ENCODE peak calls at places on chromosome 11, in five cellular contexts. One of them, this sample, is unnamed.

GRCh38 chr11:65895482-65895981 is 4.7 kb downstream of the FOSL1 start:
- DNase-seq in WTC11: no peak
- DNase-seq in psoas muscle: no peak
- DNase-seq in dorsolateral prefrontal cortex: no peak
- DNase-seq in coronary artery: no peak
- DNase-seq in this sample: no peak

GRCh38 chr11:68998390-68998911 is 14.6 kb downstream of the MRGPRF start:
- DNase-seq in dorsolateral prefrontal cortex: peak
- DNase-seq in psoas muscle: peak
- DNase-seq in WTC11: peak
- DNase-seq in coronary artery: peak
- DNase-seq in this sample: no peak

GRCh38 chr11:43177938-43178337 is 133.9 kb upstream of the API5 start:
- DNase-seq in dorsolateral prefrontal cortex: no peak
- DNase-seq in coronary artery: no peak
- DNase-seq in psoas muscle: no peak
- DNase-seq in WTC11: no peak
- DNase-seq in this sample: no peak

GRCh38 chr11:122853971-122854446 is 15.7 kb downstream of the CRTAM start:
- DNase-seq in WTC11: peak
- DNase-seq in dorsolateral prefrontal cortex: no peak
- DNase-seq in coronary artery: no peak
- DNase-seq in psoas muscle: no peak
- DNase-seq in this sample: peak

GRCh38 chr11:131690776-131691557 is 320.6 kb downstream of the NTM start:
- DNase-seq in dorsolateral prefrontal cortex: no peak
- DNase-seq in WTC11: no peak
- DNase-seq in psoas muscle: peak
- DNase-seq in coronary artery: no peak
- DNase-seq in this sample: no peak

GRCh38 chr11:12291767-12292166 is 85.6 kb upstream of the PARVA start:
- DNase-seq in psoas muscle: no peak
- DNase-seq in coronary artery: no peak
- DNase-seq in dorsolateral prefrontal cortex: no peak
- DNase-seq in WTC11: no peak
- DNase-seq in this sample: no peak

GRCh38 chr11:132028380-132029240 is 658.2 kb downstream of the NTM start:
- DNase-seq in WTC11: no peak
- DNase-seq in coronary artery: no peak
- DNase-seq in dorsolateral prefrontal cortex: no peak
- DNase-seq in psoas muscle: no peak
- DNase-seq in this sample: peak

GRCh38 chr11:16114451-16114850 is 241.9 kb downstream of the SOX6 start:
- DNase-seq in dorsolateral prefrontal cortex: no peak
- DNase-seq in WTC11: no peak
- DNase-seq in psoas muscle: no peak
- DNase-seq in coronary artery: no peak
- DNase-seq in this sample: no peak

GRCh38 chr11:14248577-14248976 is 110.4 kb downstream of the RRAS2 start:
- DNase-seq in psoas muscle: no peak
- DNase-seq in coronary artery: no peak
- DNase-seq in dorsolateral prefrontal cortex: no peak
- DNase-seq in WTC11: peak
- DNase-seq in this sample: peak

DNA sequence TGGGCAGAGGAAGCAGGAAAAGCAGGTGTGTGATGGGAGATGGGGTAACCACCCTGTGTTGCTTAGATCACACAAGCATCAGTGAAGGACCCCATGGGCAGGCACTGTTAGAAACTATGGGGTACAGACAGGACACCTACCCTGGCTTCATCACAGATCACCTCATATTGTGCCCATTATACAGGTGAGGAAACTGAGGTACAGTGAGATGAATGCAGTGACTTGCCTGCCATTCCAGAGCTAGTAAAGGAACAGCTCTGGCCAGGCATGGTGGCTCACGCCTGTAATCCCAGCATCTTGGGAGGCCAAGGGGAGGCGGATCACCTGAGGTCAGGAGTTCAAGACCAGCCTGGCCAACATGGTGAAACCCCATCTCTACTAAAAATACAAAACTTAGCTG is 5.9 kb upstream of the MARK2 start:
- DNase-seq in dorsolateral prefrontal cortex: no peak
- DNase-seq in WTC11: no peak
- DNase-seq in psoas muscle: no peak
- DNase-seq in coronary artery: no peak
- DNase-seq in this sample: no peak
- TF ChIP-seq CTCF in dorsolateral prefrontal cortex: no peak
- TF ChIP-seq CTCF in WTC11: no peak
- TF ChIP-seq CTCF in psoas muscle: no peak
- TF ChIP-seq CTCF in coronary artery: no peak
- TF ChIP-seq CTCF in this sample: no peak

DNA sequence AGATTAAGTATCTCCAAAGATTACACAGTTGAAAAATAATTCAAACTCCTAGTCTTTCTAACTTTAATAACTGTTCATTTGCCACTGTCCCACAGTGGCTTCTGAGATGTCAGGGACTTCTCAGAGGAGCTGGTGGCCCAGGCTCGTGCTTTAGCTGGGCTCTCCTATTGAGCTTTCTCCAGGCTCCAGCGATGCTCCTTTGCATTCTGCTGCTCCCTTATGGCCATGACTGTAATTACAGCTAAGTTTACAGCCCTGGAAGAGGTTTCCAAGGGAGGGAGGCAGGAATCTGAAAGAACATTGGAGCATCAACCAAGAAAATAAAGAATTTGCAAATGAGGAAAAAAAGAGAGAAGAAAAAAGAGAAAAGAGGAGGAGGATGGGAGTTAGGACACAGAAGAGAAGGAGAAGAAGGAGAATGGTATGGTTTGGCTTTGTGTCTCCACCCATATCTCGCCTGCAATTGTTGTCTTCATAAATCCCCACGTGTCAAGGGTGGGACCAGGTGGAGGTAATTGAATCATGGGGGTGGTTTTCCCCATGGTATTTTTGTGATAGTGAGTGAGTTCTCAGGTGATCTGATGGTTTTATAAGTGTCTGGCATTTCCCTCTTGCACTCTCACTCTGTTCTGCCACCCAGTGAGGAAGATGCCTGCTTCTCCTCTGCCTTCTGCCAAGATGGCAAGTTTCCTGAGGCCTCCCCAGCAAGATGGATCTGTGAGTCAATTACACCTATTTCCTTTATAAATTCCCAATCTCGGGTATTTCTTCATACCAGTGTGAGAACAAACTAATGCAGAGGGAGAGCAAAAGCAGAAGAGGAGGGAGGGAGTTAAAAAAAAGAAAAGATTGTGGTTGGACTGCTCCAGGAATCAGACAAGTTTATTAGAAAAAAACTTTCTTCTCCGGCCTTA is 857.0 kb downstream of the KCNA4 start:
- DNase-seq in WTC11: peak
- DNase-seq in dorsolateral prefrontal cortex: peak
- DNase-seq in psoas muscle: no peak
- DNase-seq in coronary artery: no peak
- DNase-seq in this sample: peak
- TF ChIP-seq CTCF in WTC11: peak
- TF ChIP-seq CTCF in dorsolateral prefrontal cortex: peak
- TF ChIP-seq CTCF in psoas muscle: no peak
- TF ChIP-seq CTCF in coronary artery: peak
- TF ChIP-seq CTCF in this sample: peak

GRCh38 chr11:64801591-64802369 is 1.2 kb downstream of the MAP4K2 start:
- DNase-seq in WTC11: no peak
- DNase-seq in dorsolateral prefrontal cortex: no peak
- DNase-seq in psoas muscle: no peak
- DNase-seq in coronary artery: no peak
- DNase-seq in this sample: no peak

GRCh38 chr11:64802370-64803162 is 448 bp downstream of the MAP4K2 start:
- DNase-seq in dorsolateral prefrontal cortex: no peak
- DNase-seq in WTC11: peak
- DNase-seq in psoas muscle: no peak
- DNase-seq in coronary artery: no peak
- DNase-seq in this sample: no peak

GRCh38 chr11:64803846-64804345 is 882 bp upstream of the MAP4K2 start:
- DNase-seq in dorsolateral prefrontal cortex: no peak
- DNase-seq in WTC11: peak
- DNase-seq in coronary artery: no peak
- DNase-seq in psoas muscle: no peak
- DNase-seq in this sample: no peak

GRCh38 chr11:64804346-64805210 is 1.6 kb upstream of the MAP4K2 start:
- DNase-seq in WTC11: peak
- DNase-seq in dorsolateral prefrontal cortex: no peak
- DNase-seq in coronary artery: no peak
- DNase-seq in psoas muscle: no peak
- DNase-seq in this sample: no peak

DNA sequence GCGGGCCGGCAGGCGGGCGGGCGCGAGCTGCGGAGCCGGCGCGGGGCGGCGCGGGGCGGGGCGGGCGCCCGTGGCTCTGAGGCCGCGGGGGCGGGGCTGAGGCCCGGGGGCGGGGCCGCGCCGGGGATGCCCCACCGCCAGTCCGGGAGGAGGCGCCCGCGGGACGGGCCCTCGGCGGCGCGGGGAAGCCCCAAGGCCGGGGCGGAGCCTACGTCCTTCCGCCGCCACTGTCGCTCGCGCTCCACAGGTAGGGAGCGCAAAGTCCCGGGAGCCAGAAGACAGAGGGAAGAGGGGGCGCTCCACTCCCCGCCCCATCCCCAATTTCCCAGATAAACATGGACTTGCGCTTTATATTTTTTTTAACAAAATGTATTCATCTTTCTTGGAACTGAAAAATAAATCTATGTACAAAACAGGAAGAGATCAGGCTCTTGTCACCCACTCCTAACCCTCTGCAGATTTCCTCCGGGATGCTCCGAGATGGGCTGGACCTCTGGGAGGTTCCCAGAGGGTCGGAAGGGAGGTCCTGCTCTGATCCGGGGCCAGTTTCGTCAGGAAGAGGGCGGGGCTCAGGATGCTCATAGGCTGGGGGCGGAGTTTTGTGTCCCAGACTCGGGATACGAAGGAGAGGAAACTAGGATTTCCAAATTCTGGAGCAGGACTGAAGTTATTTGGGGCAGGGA is at the start of gene MAP4K2:
- DNase-seq in psoas muscle: peak
- DNase-seq in WTC11: peak
- DNase-seq in dorsolateral prefrontal cortex: peak
- DNase-seq in coronary artery: peak
- DNase-seq in this sample: peak
- TF ChIP-seq CTCF in psoas muscle: peak
- TF ChIP-seq CTCF in WTC11: no peak
- TF ChIP-seq CTCF in dorsolateral prefrontal cortex: no peak
- TF ChIP-seq CTCF in coronary artery: no peak
- TF ChIP-seq CTCF in this sample: peak

GRCh38 chr11:111456859-111457730 is 55.1 kb downstream of the BTG4 start:
- DNase-seq in dorsolateral prefrontal cortex: no peak
- DNase-seq in coronary artery: peak
- DNase-seq in WTC11: no peak
- DNase-seq in psoas muscle: no peak
- DNase-seq in this sample: no peak

GRCh38 chr11:111452817-111453607 is 59.2 kb downstream of the BTG4 start:
- DNase-seq in WTC11: no peak
- DNase-seq in dorsolateral prefrontal cortex: no peak
- DNase-seq in coronary artery: no peak
- DNase-seq in psoas muscle: no peak
- DNase-seq in this sample: no peak

GRCh38 chr11:111456086-111456858 is 55.9 kb downstream of the BTG4 start:
- DNase-seq in coronary artery: peak
- DNase-seq in WTC11: no peak
- DNase-seq in dorsolateral prefrontal cortex: no peak
- DNase-seq in psoas muscle: no peak
- DNase-seq in this sample: no peak

GRCh38 chr11:111455291-111456085 is 56.7 kb downstream of the BTG4 start:
- DNase-seq in dorsolateral prefrontal cortex: no peak
- DNase-seq in coronary artery: peak
- DNase-seq in psoas muscle: no peak
- DNase-seq in WTC11: no peak
- DNase-seq in this sample: no peak

DNA sequence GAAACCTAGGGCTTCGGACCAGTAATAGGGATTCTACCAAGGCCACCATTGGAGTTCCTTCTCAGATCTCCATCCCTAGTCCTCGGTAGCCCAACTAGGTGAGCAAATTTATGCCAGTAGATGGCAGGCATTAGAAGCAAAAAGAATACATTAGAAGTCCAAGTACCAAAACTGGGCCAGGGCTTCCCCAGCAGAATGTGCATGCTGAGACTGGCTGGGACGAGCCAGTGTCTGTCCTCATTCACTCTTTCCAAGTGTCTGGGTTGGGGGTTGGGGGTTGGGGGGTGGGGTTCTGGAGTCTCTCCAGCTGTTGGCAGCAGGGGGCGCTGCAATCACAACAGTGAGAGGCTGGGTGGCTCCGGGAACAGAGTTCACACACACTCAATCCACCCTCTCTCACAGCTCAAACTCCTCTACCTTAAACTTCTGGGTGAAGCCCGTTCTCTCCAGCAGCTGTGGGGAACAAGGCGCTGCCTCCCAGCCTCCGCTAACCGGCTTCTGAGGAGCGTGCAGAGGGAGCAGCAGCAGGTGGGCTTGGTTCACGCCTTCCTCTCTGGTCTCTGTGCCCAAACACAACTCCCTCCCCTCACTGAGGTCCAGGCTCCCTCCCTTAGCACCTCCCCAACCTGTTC is 57.5 kb downstream of the BTG4 start:
- DNase-seq in coronary artery: no peak
- DNase-seq in WTC11: peak
- DNase-seq in psoas muscle: no peak
- DNase-seq in dorsolateral prefrontal cortex: no peak
- DNase-seq in this sample: peak
- TF ChIP-seq CTCF in coronary artery: no peak
- TF ChIP-seq CTCF in WTC11: peak
- TF ChIP-seq CTCF in psoas muscle: peak
- TF ChIP-seq CTCF in dorsolateral prefrontal cortex: peak
- TF ChIP-seq CTCF in this sample: peak

DNA sequence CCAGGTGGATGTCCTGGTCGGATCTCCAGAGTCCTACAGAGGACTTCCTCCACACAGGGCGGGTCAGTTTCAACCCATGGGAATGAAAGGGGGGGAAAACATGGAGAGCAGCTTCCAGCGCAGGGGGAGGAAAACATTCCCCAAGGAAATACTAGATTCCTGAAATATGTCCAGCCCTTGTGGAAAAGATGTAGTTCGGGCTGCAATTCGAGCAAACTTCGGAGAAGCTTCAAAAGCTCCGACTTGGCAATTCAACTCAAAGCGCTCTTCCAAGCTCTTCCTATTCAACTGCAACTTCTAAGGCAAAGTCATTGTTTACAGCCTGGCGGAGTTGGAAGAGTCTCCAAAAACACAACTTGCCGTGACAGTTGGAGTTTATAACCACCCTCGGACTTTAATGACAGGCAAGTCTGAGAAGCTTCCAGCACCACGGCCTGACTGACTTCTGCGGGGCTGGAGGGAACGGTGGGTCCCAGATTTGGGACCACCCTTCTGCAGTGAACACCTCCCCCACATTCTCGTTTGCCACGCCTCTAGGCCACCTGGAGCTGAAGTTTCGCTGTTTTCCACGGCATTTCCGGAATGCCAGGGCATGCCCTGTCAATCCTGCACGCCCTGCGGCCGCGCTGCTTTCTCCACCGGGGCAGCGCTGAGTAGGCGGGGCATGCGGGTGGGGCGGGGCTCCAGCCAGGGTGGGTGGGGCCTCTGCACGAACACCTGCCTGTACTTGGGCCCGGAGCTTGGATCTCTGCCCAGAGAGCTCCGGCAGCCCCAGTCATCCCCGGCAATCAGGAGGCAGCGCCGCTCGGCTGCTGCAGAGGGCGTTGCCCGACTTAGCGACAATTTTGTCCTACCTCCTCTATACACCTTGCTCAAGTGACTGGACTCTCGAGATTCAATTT is 49.0 kb upstream of the BIRC3 start:
- DNase-seq in dorsolateral prefrontal cortex: peak
- DNase-seq in coronary artery: peak
- DNase-seq in WTC11: peak
- DNase-seq in psoas muscle: peak
- DNase-seq in this sample: peak
- TF ChIP-seq CTCF in dorsolateral prefrontal cortex: no peak
- TF ChIP-seq CTCF in coronary artery: peak
- TF ChIP-seq CTCF in WTC11: peak
- TF ChIP-seq CTCF in psoas muscle: peak
- TF ChIP-seq CTCF in this sample: peak